ENCODE peak calls at places on chromosomes 1 and 21, in ten cellular contexts. L, P, V, X, T, O, Y, W, F and I are unnamed samples.

GRCh38 chr1:65687435-65688214 is 105.1 kb upstream of the PDE4B start:
- DNase-seq in X (peak; percentile 84), P (peak; percentile 76), F (peak; percentile 74), T (no peak), V (peak; percentile 92), L (peak; percentile 66), Y (peak; percentile 89), O (peak; percentile 36), W (peak; percentile 81), I (peak; percentile 46)

GRCh38 chr1:178498896-178499675 is 2.3 kb upstream of the CLEC20A start:
- DNase-seq in P (no peak), O (no peak), T (no peak), F (no peak), X (no peak), Y (no peak), W (no peak), L (no peak), V (no peak), I (no peak)

GRCh38 chr1:58821309-58821708 is 37.5 kb upstream of the JUN start:
- DNase-seq in T (no peak), X (no peak), O (no peak), F (no peak), Y (no peak), P (no peak), L (no peak), V (no peak), W (no peak), I (no peak)

GRCh38 chr1:92486251-92487077 is at the start of gene GFI1:
- DNase-seq in W (peak; percentile 46), P (peak; percentile 84), T (no peak), Y (peak; percentile 55), O (no peak), X (no peak), L (peak; percentile 77), V (peak; percentile 78), F (peak; percentile 37), I (peak; percentile 70)

GRCh38 chr21:45157932-45158331 is 83.6 kb downstream of the ADARB1 start:
- DNase-seq in L (no peak), X (peak; percentile 7), V (no peak), W (no peak), P (no peak), T (no peak), Y (peak; percentile 23), F (no peak), O (no peak), I (no peak)

GRCh38 chr1:59077739-59078503 is 219.0 kb upstream of the FGGY start:
- DNase-seq in L (no peak), Y (no peak), V (no peak), W (no peak), F (no peak), T (no peak), X (no peak), O (no peak), P (no peak), I (no peak)

GRCh38 chr1:209202826-209203439 is 380.6 kb upstream of the CAMK1G start:
- DNase-seq in O (peak; percentile 27), L (peak; percentile 57), Y (no peak), T (no peak), P (peak; percentile 48), F (no peak), X (no peak), V (peak; percentile 16), W (peak; percentile 77), I (peak; percentile 64)

GRCh38 chr1:207959141-207959825 is 48.4 kb upstream of the CD34 start:
- DNase-seq in O (no peak), Y (peak; percentile 95), L (peak; percentile 49), F (no peak), W (peak; percentile 78), X (peak; percentile 64), P (no peak), V (peak; percentile 59), T (no peak), I (peak; percentile 31)

GRCh38 chr1:202811296-202812175 is 782 bp downstream of the PCAT6 start:
- DNase-seq in W (peak; percentile 16), P (no peak), V (no peak), L (peak; percentile 56), X (no peak), Y (peak; percentile 64), F (peak; percentile 20), T (no peak), O (no peak), I (peak; percentile 51)

GRCh38 chr1:2428490-2428889 is 16.1 kb upstream of the PEX10 start:
- DNase-seq in Y (no peak), F (no peak), O (no peak), P (no peak), W (no peak), V (no peak), X (peak; percentile 50), T (peak; percentile 87), L (no peak), I (no peak)

GRCh38 chr1:35280006-35280405 is 11.5 kb downstream of the ZMYM4 start:
- DNase-seq in O (no peak), L (no peak), F (no peak), W (no peak), Y (no peak), P (no peak), T (no peak), V (no peak), X (no peak), I (no peak)

GRCh38 chr1:245888809-245889208 is 618.3 kb downstream of the SMYD3 start:
- DNase-seq in F (no peak), P (peak; percentile 54), V (no peak), T (no peak), Y (no peak), L (peak; percentile 24), O (no peak), W (peak; percentile 74), X (no peak), I (no peak)
- TF ChIP-seq CTCF in F (no peak), P (peak; percentile 43), V (no peak), T (peak; percentile 26), Y (no peak), L (peak; percentile 13), O (peak; percentile 32), W (peak; percentile 57), X (no peak), I (peak; percentile 53)

DNA sequence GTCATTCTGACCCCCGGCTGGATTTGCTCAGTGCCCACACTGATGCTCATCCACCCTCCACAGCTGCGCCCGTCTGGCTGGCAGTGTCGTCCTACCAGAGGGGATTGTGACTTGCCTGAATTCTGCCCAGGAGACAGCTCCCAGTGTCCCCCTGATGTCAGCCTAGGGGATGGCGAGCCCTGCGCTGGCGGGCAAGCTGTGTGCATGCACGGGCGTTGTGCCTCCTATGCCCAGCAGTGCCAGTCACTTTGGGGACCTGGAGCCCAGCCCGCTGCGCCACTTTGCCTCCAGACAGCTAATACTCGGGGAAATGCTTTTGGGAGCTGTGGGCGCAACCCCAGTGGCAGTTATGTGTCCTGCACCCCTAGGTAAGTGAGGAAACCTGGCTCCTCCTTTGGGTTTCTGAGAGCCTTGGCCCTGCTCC is 5.7 kb upstream of the EFNA4 start:
- DNase-seq in O (no peak), X (no peak), P (no peak), F (no peak), Y (no peak), T (no peak), L (no peak), V (no peak), W (no peak), I (no peak)
- TF ChIP-seq CTCF in O (peak; percentile 14), X (no peak), P (peak; percentile 7), F (no peak), Y (no peak), T (no peak), L (no peak), V (no peak), W (no peak), I (no peak)

DNA sequence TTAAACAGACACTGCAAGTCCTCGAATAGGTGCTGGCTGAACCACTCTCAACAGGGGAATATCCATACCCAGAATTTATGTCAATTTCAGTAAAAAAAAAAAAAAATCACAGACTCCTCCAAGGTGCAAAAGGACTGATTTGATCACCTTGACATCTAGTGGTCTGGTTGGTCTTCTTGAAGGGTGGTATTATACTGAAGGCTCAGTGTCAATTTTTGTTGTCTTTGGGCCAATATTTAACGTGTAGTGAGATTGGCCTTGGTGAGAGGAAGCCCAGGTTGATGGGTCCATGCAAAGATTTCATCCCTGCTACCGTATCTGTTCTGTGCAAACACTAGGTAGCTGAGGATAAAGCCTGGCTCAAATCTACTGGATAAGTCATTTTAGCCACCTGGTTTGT is 4.0 kb upstream of the GBP5 start:
- DNase-seq in O (no peak), T (no peak), Y (no peak), F (no peak), W (peak; percentile 23), P (peak; percentile 22), V (no peak), L (no peak), X (no peak), I (no peak)
- TF ChIP-seq CTCF in O (no peak), T (peak; percentile 13), Y (no peak), F (no peak), W (no peak), P (peak; percentile 16), V (no peak), L (no peak), X (no peak), I (peak; percentile 13)

GRCh38 chr1:156452863-156453262 is 47.7 kb downstream of the MEF2D start:
- DNase-seq in O (no peak), P (no peak), X (no peak), L (no peak), Y (no peak), T (no peak), F (no peak), V (no peak), W (no peak), I (no peak)

GRCh38 chr1:156448134-156448967 is 52.2 kb downstream of the MEF2D start:
- DNase-seq in X (no peak), O (no peak), F (no peak), V (no peak), W (no peak), Y (no peak), L (no peak), P (no peak), T (no peak), I (no peak)

GRCh38 chr1:156456625-156457465 is 43.7 kb downstream of the MEF2D start:
- DNase-seq in V (peak; percentile 99), X (peak; percentile 99), Y (peak; percentile 99), F (peak; percentile 93), T (peak; percentile 99), L (peak; percentile 94), W (peak; percentile 99), P (peak; percentile 99), O (peak; percentile 95), I (peak; percentile 96)

GRCh38 chr1:156455362-156455761 is 45.2 kb downstream of the MEF2D start:
- DNase-seq in O (no peak), W (no peak), V (no peak), F (no peak), X (no peak), L (no peak), T (no peak), P (no peak), Y (no peak), I (no peak)

GRCh38 chr1:156451486-156452184 is 48.9 kb downstream of the MEF2D start:
- DNase-seq in O (no peak), T (no peak), P (no peak), F (no peak), Y (no peak), L (no peak), X (no peak), V (no peak), W (no peak), I (no peak)
- TF ChIP-seq CTCF in O (no peak), T (no peak), P (no peak), F (no peak), Y (no peak), L (no peak), X (no peak), V (no peak), W (no peak), I (no peak)

GRCh38 chr1:75953461-75953860 is 21.3 kb upstream of the ASB17 start:
- DNase-seq in V (no peak), Y (no peak), W (no peak), L (no peak), P (no peak), T (no peak), X (no peak), F (no peak), O (no peak), I (no peak)
- TF ChIP-seq CTCF in V (no peak), Y (no peak), W (no peak), L (no peak), P (no peak), T (no peak), X (no peak), F (no peak), O (no peak), I (no peak)